ENCODE peak calls at places on chromosomes 12 and 14, in nine cellular contexts. One of them, this sample, is unnamed.

GRCh38 chr12:42590324-42590934 is 883 bp upstream of the PRICKLE1 start:
- DNase-seq in astrocyte of the spinal cord: no peak
- DNase-seq in AG08396: peak; percentile 29
- DNase-seq in EL: peak; percentile 33
- DNase-seq in AG09309: no peak
- DNase-seq in SW480: peak; percentile 33
- DNase-seq in EH: no peak
- DNase-seq in SIG-M5: no peak
- DNase-seq in NCI-H774: no peak
- DNase-seq in this sample: peak; percentile 53

GRCh38 chr14:94614802-94615201 is 2.6 kb downstream of the SERPINA3 start:
- DNase-seq in EH: no peak
- DNase-seq in AG09309: no peak
- DNase-seq in NCI-H774: no peak
- DNase-seq in SIG-M5: no peak
- DNase-seq in EL: no peak
- DNase-seq in SW480: no peak
- DNase-seq in AG08396: no peak
- DNase-seq in astrocyte of the spinal cord: no peak
- DNase-seq in this sample: no peak

GRCh38 chr12:10236720-10237119 is 24.0 kb downstream of the GABARAPL1 start:
- DNase-seq in SIG-M5: no peak
- DNase-seq in NCI-H774: no peak
- DNase-seq in AG08396: no peak
- DNase-seq in EH: no peak
- DNase-seq in astrocyte of the spinal cord: no peak
- DNase-seq in SW480: no peak
- DNase-seq in EL: no peak
- DNase-seq in AG09309: no peak
- DNase-seq in this sample: no peak

GRCh38 chr12:109762673-109763191 is 49.1 kb downstream of the FAM222A start:
- DNase-seq in EL: no peak
- DNase-seq in NCI-H774: no peak
- DNase-seq in SIG-M5: no peak
- DNase-seq in AG09309: no peak
- DNase-seq in SW480: no peak
- DNase-seq in astrocyte of the spinal cord: no peak
- DNase-seq in EH: no peak
- DNase-seq in AG08396: no peak
- DNase-seq in this sample: no peak

GRCh38 chr14:34302654-34303053 is 159.4 kb downstream of the SPTSSA start:
- DNase-seq in AG08396: no peak
- DNase-seq in EL: no peak
- DNase-seq in SIG-M5: no peak
- DNase-seq in EH: no peak
- DNase-seq in NCI-H774: no peak
- DNase-seq in SW480: no peak
- DNase-seq in AG09309: no peak
- DNase-seq in astrocyte of the spinal cord: peak; percentile 17
- DNase-seq in this sample: peak; percentile 37

GRCh38 chr14:91305650-91306431 is 61.3 kb upstream of the GPR68 start:
- DNase-seq in SW480: no peak
- DNase-seq in AG09309: no peak
- DNase-seq in NCI-H774: no peak
- DNase-seq in AG08396: no peak
- DNase-seq in EL: no peak
- DNase-seq in SIG-M5: no peak
- DNase-seq in astrocyte of the spinal cord: no peak
- DNase-seq in EH: no peak
- DNase-seq in this sample: no peak

GRCh38 chr12:122518908-122519307 is 7.8 kb downstream of the RSRC2 start:
- DNase-seq in AG08396: no peak
- DNase-seq in astrocyte of the spinal cord: no peak
- DNase-seq in EL: no peak
- DNase-seq in SIG-M5: no peak
- DNase-seq in SW480: no peak
- DNase-seq in NCI-H774: no peak
- DNase-seq in AG09309: no peak
- DNase-seq in EH: no peak
- DNase-seq in this sample: no peak

GRCh38 chr12:116314477-116314876 is 37.0 kb upstream of the MED13L start:
- DNase-seq in AG09309: no peak
- DNase-seq in EL: no peak
- DNase-seq in astrocyte of the spinal cord: no peak
- DNase-seq in SW480: no peak
- DNase-seq in SIG-M5: no peak
- DNase-seq in NCI-H774: no peak
- DNase-seq in AG08396: no peak
- DNase-seq in EH: no peak
- DNase-seq in this sample: no peak

GRCh38 chr12:123336530-123336929 is 28.1 kb downstream of the SBNO1 start:
- DNase-seq in NCI-H774: no peak
- DNase-seq in EH: no peak
- DNase-seq in EL: no peak
- DNase-seq in SW480: no peak
- DNase-seq in AG08396: no peak
- DNase-seq in astrocyte of the spinal cord: no peak
- DNase-seq in SIG-M5: no peak
- DNase-seq in AG09309: no peak
- DNase-seq in this sample: no peak

GRCh38 chr12:104456417-104456949 is at the start of gene CHST11:
- DNase-seq in NCI-H774: peak; percentile 76
- DNase-seq in SIG-M5: peak; percentile 87
- DNase-seq in astrocyte of the spinal cord: peak; percentile 94
- DNase-seq in EH: peak; percentile 73
- DNase-seq in AG09309: peak; percentile 54
- DNase-seq in AG08396: peak; percentile 97
- DNase-seq in SW480: peak; percentile 92
- DNase-seq in EL: peak; percentile 84
- DNase-seq in this sample: peak; percentile 96

GRCh38 chr14:91685600-91685999 is 46.3 kb downstream of the CATSPERB start:
- DNase-seq in EH: no peak
- DNase-seq in EL: no peak
- DNase-seq in AG09309: no peak
- DNase-seq in NCI-H774: no peak
- DNase-seq in SW480: no peak
- DNase-seq in AG08396: no peak
- DNase-seq in SIG-M5: no peak
- DNase-seq in astrocyte of the spinal cord: no peak
- DNase-seq in this sample: no peak

GRCh38 chr12:14621821-14622220 is 54.1 kb upstream of the PLBD1 start:
- DNase-seq in astrocyte of the spinal cord: no peak
- DNase-seq in NCI-H774: no peak
- DNase-seq in SIG-M5: no peak
- DNase-seq in SW480: no peak
- DNase-seq in EH: no peak
- DNase-seq in AG08396: no peak
- DNase-seq in EL: no peak
- DNase-seq in AG09309: no peak
- DNase-seq in this sample: no peak

GRCh38 chr12:27573972-27574371 is 50.0 kb downstream of the PPFIBP1 start:
- DNase-seq in astrocyte of the spinal cord: peak; percentile 98
- DNase-seq in AG08396: peak; percentile 61
- DNase-seq in NCI-H774: no peak
- DNase-seq in SIG-M5: no peak
- DNase-seq in SW480: peak; percentile 87
- DNase-seq in EH: peak; percentile 99
- DNase-seq in EL: peak; percentile 98
- DNase-seq in AG09309: peak; percentile 82
- DNase-seq in this sample: peak; percentile 77

GRCh38 chr12:132393245-132393795 is 63.9 kb upstream of the GALNT9 start:
- DNase-seq in EH: no peak
- DNase-seq in NCI-H774: no peak
- DNase-seq in AG09309: no peak
- DNase-seq in EL: no peak
- DNase-seq in SW480: peak; percentile 71
- DNase-seq in SIG-M5: no peak
- DNase-seq in AG08396: no peak
- DNase-seq in astrocyte of the spinal cord: no peak
- DNase-seq in this sample: no peak

This sample was measured in astrocyte of the hippocampus.